ENCODE peak calls at places on chromosomes 3 and 15, in six cellular contexts. U, N, W, R, A and E are unnamed samples.
A peak's percentile ranks its signal among the peaks of the same experiment; 100 is the strongest.

GRCh38 chr3:48398701-48399386 is 26.8 kb downstream of the FBXW12 start:
- DNase-seq in A (no peak), N (no peak), R (no peak), U (no peak), W (no peak), E (no peak)

GRCh38 chr3:61863579-61863978 is 302.2 kb downstream of the PTPRG start:
- DNase-seq in R (no peak), U (no peak), W (no peak), N (no peak), A (no peak), E (no peak)

GRCh38 chr3:66423791-66424190 is 77.0 kb downstream of the LRIG1 start:
- DNase-seq in A (no peak), U (peak; percentile 94), N (no peak), R (peak; percentile 88), W (peak; percentile 71), E (peak; percentile 72)

GRCh38 chr3:2921903-2922302 is 188.3 kb downstream of the IL5RA start:
- DNase-seq in N (peak; percentile 24), W (no peak), R (peak; percentile 5), U (peak; percentile 22), A (no peak), E (peak; percentile 39)

GRCh38 chr15:100939786-100940185 is 20.6 kb downstream of the LRRK1 start:
- DNase-seq in N (no peak), A (no peak), W (no peak), R (no peak), U (no peak), E (no peak)

GRCh38 chr3:114624676-114625181 is 330.9 kb downstream of the TIGIT start:
- DNase-seq in U (peak; percentile 99), N (peak; percentile 92), R (peak; percentile 98), W (peak; percentile 98), A (no peak), E (peak; percentile 98)

GRCh38 chr15:58678683-58679082 is 70.8 kb downstream of the ADAM10 start:
- DNase-seq in W (no peak), N (peak; percentile 44), A (no peak), U (peak; percentile 17), R (no peak), E (peak; percentile 10)

GRCh38 chr15:29344474-29344873 is 74.9 kb upstream of the NSMCE3 start:
- DNase-seq in R (no peak), A (no peak), U (no peak), W (no peak), N (no peak), E (no peak)

GRCh38 chr3:187385296-187385695 is 17.1 kb downstream of the RTP4 start:
- DNase-seq in W (no peak), R (no peak), U (no peak), N (no peak), A (no peak), E (no peak)

GRCh38 chr3:170232266-170232665 is 10.0 kb downstream of the PRKCI start:
- DNase-seq in W (no peak), R (no peak), N (no peak), U (no peak), A (no peak), E (peak; percentile 62)

GRCh38 chr3:49017978-49018706 is at the start of gene DALRD3:
- DNase-seq in U (peak; percentile 42), N (peak; percentile 72), A (peak; percentile 84), W (peak; percentile 56), R (peak; percentile 55), E (peak; percentile 51)

GRCh38 chr15:68666120-68666811 is 87.5 kb downstream of the CORO2B start:
- DNase-seq in A (no peak), U (no peak), N (no peak), R (no peak), W (no peak), E (no peak)

GRCh38 chr15:28080386-28080785 is 18.7 kb downstream of the OCA2 start:
- DNase-seq in W (no peak), R (no peak), N (no peak), A (no peak), U (no peak), E (no peak)

GRCh38 chr15:79989682-79990081 is 18.7 kb upstream of the BCL2A1 start:
- DNase-seq in W (peak; percentile 36), R (no peak), N (no peak), U (peak; percentile 51), A (no peak), E (peak; percentile 21)

GRCh38 chr3:137047240-137047639 is 89.5 kb downstream of the IL20RB start:
- DNase-seq in U (no peak), R (no peak), A (no peak), N (no peak), W (no peak), E (no peak)

GRCh38 chr3:35932995-35933394 is 293.7 kb downstream of the ARPP21 start:
- DNase-seq in R (peak; percentile 91), U (peak; percentile 94), W (peak; percentile 89), N (peak; percentile 85), A (no peak), E (peak; percentile 97)

GRCh38 chr3:37337481-37337880 is 163.1 kb upstream of the LRRFIP2 start:
- DNase-seq in W (no peak), N (no peak), U (no peak), A (no peak), R (no peak), E (no peak)

GRCh38 chr3:190322604-190323240 is 476 bp upstream of the CLDN1 start:
- DNase-seq in R (no peak), A (no peak), U (peak; percentile 38), W (no peak), N (no peak), E (no peak)

GRCh38 chr3:93988283-93988682 is 8.3 kb downstream of the ARL13B start:
- DNase-seq in N (no peak), A (no peak), R (peak; percentile 30), W (no peak), U (no peak), E (peak; percentile 35)
- H3K4me3 ChIP-seq in N (no peak overlapping the region), A (no peak overlapping the region), R (no peak overlapping the region), W (no peak overlapping the region), U (no peak overlapping the region), E (no peak overlapping the region)

GRCh38 chr15:64149424-64150235 is 1.9 kb upstream of the SNX22 start:
- DNase-seq in R (no peak), N (peak; percentile 61), A (no peak), W (no peak), U (peak; percentile 43), E (no peak)
- TF ChIP-seq CTCF in R (peak; percentile 23), N (peak; percentile 17), A (no peak), W (peak; percentile 12), U (peak; percentile 33), E (peak; percentile 6)

DNA sequence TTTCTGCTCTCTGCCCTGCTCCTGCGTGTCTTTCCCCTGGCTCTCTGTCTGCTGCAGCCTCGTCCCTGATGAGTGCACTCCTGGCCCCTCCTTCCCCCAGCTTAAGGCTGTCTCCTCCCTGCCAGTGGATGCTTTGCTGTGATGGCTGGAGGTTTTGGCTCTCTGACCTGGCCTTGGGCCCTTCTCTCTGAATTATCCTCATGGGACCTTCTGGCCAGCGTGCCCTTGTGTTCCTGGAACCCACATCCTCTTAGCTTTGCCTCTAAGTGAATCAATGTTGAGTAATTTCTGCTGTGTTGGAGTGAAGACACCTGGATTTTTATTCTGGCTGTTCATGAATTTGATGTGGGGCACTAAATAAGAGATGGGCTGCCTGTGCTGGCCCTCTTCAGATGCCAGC is 9.8 kb upstream of the TNFAIP8L3 start:
- DNase-seq in N (no peak), A (no peak), U (peak; percentile 97), R (peak; percentile 14), W (peak; percentile 62), E (peak; percentile 97)
- H3K4me3 ChIP-seq in N (no peak overlapping the region), A (no peak overlapping the region), U (peak overlapping the region; percentile 46), R (no peak overlapping the region), W (no peak overlapping the region), E (peak overlapping the region; percentile 59)

GRCh38 chr3:107543666-107544065 is 20.9 kb downstream of the BBX start:
- DNase-seq in W (no peak), A (no peak), N (peak; percentile 51), U (peak; percentile 31), R (no peak), E (peak; percentile 20)
- TF ChIP-seq CTCF in W (peak; percentile 7), A (no peak), N (peak; percentile 49), U (no peak), R (peak; percentile 24), E (no peak)

DNA sequence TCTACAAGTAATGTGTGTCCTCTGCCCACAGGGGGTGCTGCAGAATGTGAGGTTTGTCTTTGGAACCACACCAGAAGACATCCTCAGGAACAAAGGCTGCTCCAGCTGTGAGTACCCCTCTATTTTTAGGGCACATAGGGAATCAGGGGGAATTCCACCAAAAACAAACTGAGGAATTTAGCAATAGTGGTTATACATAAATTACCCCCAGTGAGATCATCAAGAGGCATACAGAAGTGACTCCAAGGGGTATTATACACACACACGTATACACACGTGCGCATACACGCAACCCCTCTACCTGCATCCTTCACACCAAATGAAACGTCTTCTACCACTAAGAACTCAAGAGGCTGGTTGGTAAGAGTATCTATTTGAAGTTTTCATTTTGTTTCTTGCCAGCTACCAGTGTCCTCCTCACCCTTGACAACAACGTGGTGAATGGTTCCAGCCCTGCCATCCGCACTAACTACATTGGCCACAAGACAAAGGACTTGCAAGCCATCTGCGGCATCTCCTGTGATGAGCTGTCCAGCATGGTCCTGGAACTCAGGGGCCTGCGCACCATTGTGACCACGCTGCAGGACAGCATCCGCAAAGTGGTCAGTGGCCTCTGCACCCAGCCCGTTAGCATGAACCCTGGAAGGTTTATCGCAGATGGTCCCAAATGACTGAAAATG is 2.8 kb downstream of the THBS1 start:
- DNase-seq in U (peak; percentile 60), R (peak; percentile 34), N (peak; percentile 33), A (no peak), W (peak; percentile 40), E (peak; percentile 65)
- H3K4me3 ChIP-seq in U (peak overlapping the region; percentile 85), R (peak overlapping the region; percentile 68), N (peak overlapping the region; percentile 95), A (no peak overlapping the region), W (peak overlapping the region; percentile 97), E (peak overlapping the region; percentile 77)

DNA sequence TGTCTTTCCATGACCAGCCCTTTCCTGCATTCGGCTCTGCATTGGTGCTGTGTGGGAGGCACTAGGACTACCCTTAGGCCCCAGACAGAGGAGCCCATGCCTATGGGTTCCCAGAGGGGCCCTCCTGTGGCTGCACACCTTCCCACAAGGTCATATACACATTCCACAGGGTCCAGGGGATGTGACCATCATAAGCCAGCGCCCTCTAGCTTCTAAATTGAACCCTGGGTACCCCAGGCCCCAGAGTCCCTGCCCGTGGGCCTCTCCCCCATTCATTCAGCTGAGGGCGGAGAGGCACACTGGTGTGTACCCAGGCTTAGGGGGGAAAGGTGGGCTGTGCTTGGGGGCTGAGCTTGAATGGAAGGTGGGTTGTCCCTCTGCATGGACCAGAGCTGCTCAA is 10.2 kb upstream of the SLC6A6 start:
- DNase-seq in W (no peak), N (no peak), U (no peak), A (no peak), R (no peak), E (no peak)
- TF ChIP-seq CTCF in W (no peak), N (no peak), U (no peak), A (no peak), R (no peak), E (no peak)